ENCODE peak calls at places on chromosomes 16 and 17, in seven cellular contexts. One of them, this sample, is unnamed.

GRCh38 chr17:43679911-43680310 is 18.2 kb upstream of the MEOX1 start:
- DNase-seq in cardiac fibroblast: no peak
- DNase-seq in transverse colon: no peak
- DNase-seq in upper lobe of right lung: no peak
- DNase-seq in stimulated activated CD8-positive, alpha-beta memory T cell treated with anti-CD3 and anti-CD28 coated beads, Interleukin-7, amount 100 ng/mL, for 1 hour: no peak
- DNase-seq in Right ventricle myocardium superior: no peak
- DNase-seq in HFFc6: no peak
- DNase-seq in this sample: no peak

GRCh38 chr17:61249649-61250301 is 149.9 kb upstream of the TBX2 start:
- DNase-seq in cardiac fibroblast: no peak
- DNase-seq in transverse colon: no peak
- DNase-seq in upper lobe of right lung: no peak
- DNase-seq in stimulated activated CD8-positive, alpha-beta memory T cell treated with anti-CD3 and anti-CD28 coated beads, Interleukin-7, amount 100 ng/mL, for 1 hour: no peak
- DNase-seq in Right ventricle myocardium superior: no peak
- DNase-seq in HFFc6: no peak
- DNase-seq in this sample: no peak

GRCh38 chr16:88678224-88678979 is 7.9 kb downstream of the SNAI3 start:
- DNase-seq in cardiac fibroblast: no peak
- DNase-seq in transverse colon: no peak
- DNase-seq in upper lobe of right lung: no peak
- DNase-seq in stimulated activated CD8-positive, alpha-beta memory T cell treated with anti-CD3 and anti-CD28 coated beads, Interleukin-7, amount 100 ng/mL, for 1 hour: no peak
- DNase-seq in Right ventricle myocardium superior: no peak
- DNase-seq in HFFc6: no peak
- DNase-seq in this sample: peak

GRCh38 chr16:80577485-80578280 is 36.9 kb downstream of the DYNLRB2 start:
- DNase-seq in cardiac fibroblast: no peak
- DNase-seq in transverse colon: no peak
- DNase-seq in upper lobe of right lung: no peak
- DNase-seq in stimulated activated CD8-positive, alpha-beta memory T cell treated with anti-CD3 and anti-CD28 coated beads, Interleukin-7, amount 100 ng/mL, for 1 hour: no peak
- DNase-seq in Right ventricle myocardium superior: no peak
- DNase-seq in HFFc6: no peak
- DNase-seq in this sample: no peak

GRCh38 chr17:66842959-66843358 is 8.0 kb downstream of the CACNG5 start:
- DNase-seq in cardiac fibroblast: no peak
- DNase-seq in transverse colon: no peak
- DNase-seq in upper lobe of right lung: no peak
- DNase-seq in stimulated activated CD8-positive, alpha-beta memory T cell treated with anti-CD3 and anti-CD28 coated beads, Interleukin-7, amount 100 ng/mL, for 1 hour: no peak
- DNase-seq in Right ventricle myocardium superior: no peak
- DNase-seq in HFFc6: no peak
- DNase-seq in this sample: no peak

GRCh38 chr16:3950343-3951193 is 70.1 kb upstream of the CREBBP start:
- DNase-seq in cardiac fibroblast: peak
- DNase-seq in transverse colon: peak
- DNase-seq in upper lobe of right lung: peak
- DNase-seq in stimulated activated CD8-positive, alpha-beta memory T cell treated with anti-CD3 and anti-CD28 coated beads, Interleukin-7, amount 100 ng/mL, for 1 hour: no peak
- DNase-seq in Right ventricle myocardium superior: peak
- DNase-seq in HFFc6: peak
- DNase-seq in this sample: no peak

GRCh38 chr17:80061421-80061820 is 25.0 kb downstream of the CCDC40 start:
- DNase-seq in cardiac fibroblast: no peak
- DNase-seq in transverse colon: no peak
- DNase-seq in upper lobe of right lung: no peak
- DNase-seq in stimulated activated CD8-positive, alpha-beta memory T cell treated with anti-CD3 and anti-CD28 coated beads, Interleukin-7, amount 100 ng/mL, for 1 hour: no peak
- DNase-seq in Right ventricle myocardium superior: no peak
- DNase-seq in HFFc6: no peak
- DNase-seq in this sample: no peak

GRCh38 chr16:85718682-85719081 is 29.9 kb upstream of the GINS2 start:
- DNase-seq in cardiac fibroblast: no peak
- DNase-seq in transverse colon: peak
- DNase-seq in upper lobe of right lung: no peak
- DNase-seq in stimulated activated CD8-positive, alpha-beta memory T cell treated with anti-CD3 and anti-CD28 coated beads, Interleukin-7, amount 100 ng/mL, for 1 hour: no peak
- DNase-seq in Right ventricle myocardium superior: no peak
- DNase-seq in HFFc6: no peak
- DNase-seq in this sample: no peak

GRCh38 chr17:18076941-18077340 is 10.8 kb upstream of the DRG2 start:
- DNase-seq in cardiac fibroblast: peak
- DNase-seq in transverse colon: no peak
- DNase-seq in upper lobe of right lung: no peak
- DNase-seq in stimulated activated CD8-positive, alpha-beta memory T cell treated with anti-CD3 and anti-CD28 coated beads, Interleukin-7, amount 100 ng/mL, for 1 hour: no peak
- DNase-seq in Right ventricle myocardium superior: no peak
- DNase-seq in HFFc6: no peak
- DNase-seq in this sample: no peak

GRCh38 chr17:50903604-50904521 is 37.7 kb upstream of the TOB1 start:
- DNase-seq in cardiac fibroblast: no peak
- DNase-seq in transverse colon: no peak
- DNase-seq in upper lobe of right lung: no peak
- DNase-seq in stimulated activated CD8-positive, alpha-beta memory T cell treated with anti-CD3 and anti-CD28 coated beads, Interleukin-7, amount 100 ng/mL, for 1 hour: no peak
- DNase-seq in Right ventricle myocardium superior: peak
- DNase-seq in HFFc6: no peak
- DNase-seq in this sample: no peak

GRCh38 chr16:67542464-67542863 is 13.8 kb downstream of the RIPOR1 start:
- DNase-seq in cardiac fibroblast: peak
- DNase-seq in transverse colon: peak
- DNase-seq in upper lobe of right lung: peak
- DNase-seq in stimulated activated CD8-positive, alpha-beta memory T cell treated with anti-CD3 and anti-CD28 coated beads, Interleukin-7, amount 100 ng/mL, for 1 hour: peak
- DNase-seq in Right ventricle myocardium superior: no peak
- DNase-seq in HFFc6: peak
- DNase-seq in this sample: peak

GRCh38 chr16:65314246-65315003 is 192.6 kb upstream of the CDH11 start:
- DNase-seq in cardiac fibroblast: no peak
- DNase-seq in transverse colon: no peak
- DNase-seq in upper lobe of right lung: no peak
- DNase-seq in stimulated activated CD8-positive, alpha-beta memory T cell treated with anti-CD3 and anti-CD28 coated beads, Interleukin-7, amount 100 ng/mL, for 1 hour: no peak
- DNase-seq in Right ventricle myocardium superior: no peak
- DNase-seq in HFFc6: peak
- DNase-seq in this sample: no peak

GRCh38 chr17:55734128-55734781 is 11.6 kb upstream of the TMEM100 start:
- DNase-seq in cardiac fibroblast: no peak
- DNase-seq in transverse colon: no peak
- DNase-seq in upper lobe of right lung: no peak
- DNase-seq in stimulated activated CD8-positive, alpha-beta memory T cell treated with anti-CD3 and anti-CD28 coated beads, Interleukin-7, amount 100 ng/mL, for 1 hour: no peak
- DNase-seq in Right ventricle myocardium superior: no peak
- DNase-seq in HFFc6: no peak
- DNase-seq in this sample: no peak

GRCh38 chr16:20781697-20782096 is 17.9 kb downstream of the ACSM3 start:
- DNase-seq in cardiac fibroblast: no peak
- DNase-seq in transverse colon: no peak
- DNase-seq in upper lobe of right lung: no peak
- DNase-seq in stimulated activated CD8-positive, alpha-beta memory T cell treated with anti-CD3 and anti-CD28 coated beads, Interleukin-7, amount 100 ng/mL, for 1 hour: no peak
- DNase-seq in Right ventricle myocardium superior: no peak
- DNase-seq in HFFc6: no peak
- DNase-seq in this sample: no peak

GRCh38 chr16:70701036-70701435 is 15.2 kb upstream of the MTSS2 start:
- DNase-seq in cardiac fibroblast: no peak
- DNase-seq in transverse colon: no peak
- DNase-seq in upper lobe of right lung: no peak
- DNase-seq in stimulated activated CD8-positive, alpha-beta memory T cell treated with anti-CD3 and anti-CD28 coated beads, Interleukin-7, amount 100 ng/mL, for 1 hour: no peak
- DNase-seq in Right ventricle myocardium superior: no peak
- DNase-seq in HFFc6: no peak
- DNase-seq in this sample: no peak

GRCh38 chr16:13479549-13479948 is 440.4 kb upstream of the ERCC4 start:
- DNase-seq in cardiac fibroblast: no peak
- DNase-seq in transverse colon: no peak
- DNase-seq in upper lobe of right lung: no peak
- DNase-seq in stimulated activated CD8-positive, alpha-beta memory T cell treated with anti-CD3 and anti-CD28 coated beads, Interleukin-7, amount 100 ng/mL, for 1 hour: no peak
- DNase-seq in Right ventricle myocardium superior: no peak
- DNase-seq in HFFc6: no peak
- DNase-seq in this sample: no peak

GRCh38 chr16:78483124-78483992 is 383.9 kb downstream of the WWOX start:
- DNase-seq in cardiac fibroblast: no peak
- DNase-seq in transverse colon: no peak
- DNase-seq in upper lobe of right lung: no peak
- DNase-seq in stimulated activated CD8-positive, alpha-beta memory T cell treated with anti-CD3 and anti-CD28 coated beads, Interleukin-7, amount 100 ng/mL, for 1 hour: no peak
- DNase-seq in Right ventricle myocardium superior: no peak
- DNase-seq in HFFc6: no peak
- DNase-seq in this sample: no peak

GRCh38 chr17:2721603-2722002 is 10.0 kb upstream of the CLUH start:
- DNase-seq in cardiac fibroblast: no peak
- DNase-seq in transverse colon: no peak
- DNase-seq in upper lobe of right lung: no peak
- DNase-seq in stimulated activated CD8-positive, alpha-beta memory T cell treated with anti-CD3 and anti-CD28 coated beads, Interleukin-7, amount 100 ng/mL, for 1 hour: no peak
- DNase-seq in Right ventricle myocardium superior: no peak
- DNase-seq in HFFc6: no peak
- DNase-seq in this sample: no peak

GRCh38 chr16:13919330-13919682 is 648 bp upstream of the ERCC4 start:
- DNase-seq in cardiac fibroblast: peak
- DNase-seq in transverse colon: no peak
- DNase-seq in upper lobe of right lung: no peak
- DNase-seq in stimulated activated CD8-positive, alpha-beta memory T cell treated with anti-CD3 and anti-CD28 coated beads, Interleukin-7, amount 100 ng/mL, for 1 hour: no peak
- DNase-seq in Right ventricle myocardium superior: no peak
- DNase-seq in HFFc6: peak
- DNase-seq in this sample: no peak

GRCh38 chr16:82882982-82883863 is 256.5 kb downstream of the CDH13 start:
- DNase-seq in cardiac fibroblast: no peak
- DNase-seq in transverse colon: no peak
- DNase-seq in upper lobe of right lung: no peak
- DNase-seq in stimulated activated CD8-positive, alpha-beta memory T cell treated with anti-CD3 and anti-CD28 coated beads, Interleukin-7, amount 100 ng/mL, for 1 hour: no peak
- DNase-seq in Right ventricle myocardium superior: no peak
- DNase-seq in HFFc6: no peak
- DNase-seq in this sample: no peak

GRCh38 chr17:8781784-8782575 is 17.2 kb downstream of the MFSD6L start:
- DNase-seq in cardiac fibroblast: no peak
- DNase-seq in transverse colon: no peak
- DNase-seq in upper lobe of right lung: no peak
- DNase-seq in stimulated activated CD8-positive, alpha-beta memory T cell treated with anti-CD3 and anti-CD28 coated beads, Interleukin-7, amount 100 ng/mL, for 1 hour: no peak
- DNase-seq in Right ventricle myocardium superior: no peak
- DNase-seq in HFFc6: no peak
- DNase-seq in this sample: no peak

GRCh38 chr17:45312477-45313418 is 4.1 kb downstream of the MAP3K14 start:
- DNase-seq in cardiac fibroblast: no peak
- DNase-seq in transverse colon: no peak
- DNase-seq in upper lobe of right lung: no peak
- DNase-seq in stimulated activated CD8-positive, alpha-beta memory T cell treated with anti-CD3 and anti-CD28 coated beads, Interleukin-7, amount 100 ng/mL, for 1 hour: no peak
- DNase-seq in Right ventricle myocardium superior: no peak
- DNase-seq in HFFc6: no peak
- DNase-seq in this sample: no peak

GRCh38 chr17:28982191-28982793 is 23.5 kb downstream of the SEZ6 start:
- DNase-seq in cardiac fibroblast: peak
- DNase-seq in transverse colon: peak
- DNase-seq in upper lobe of right lung: no peak
- DNase-seq in stimulated activated CD8-positive, alpha-beta memory T cell treated with anti-CD3 and anti-CD28 coated beads, Interleukin-7, amount 100 ng/mL, for 1 hour: peak
- DNase-seq in Right ventricle myocardium superior: no peak
- DNase-seq in HFFc6: no peak
- DNase-seq in this sample: peak

GRCh38 chr17:1047177-1047885 is 50.4 kb downstream of the TIMM22 start:
- DNase-seq in cardiac fibroblast: peak
- DNase-seq in transverse colon: no peak
- DNase-seq in upper lobe of right lung: peak
- DNase-seq in stimulated activated CD8-positive, alpha-beta memory T cell treated with anti-CD3 and anti-CD28 coated beads, Interleukin-7, amount 100 ng/mL, for 1 hour: no peak
- DNase-seq in Right ventricle myocardium superior: peak
- DNase-seq in HFFc6: no peak
- DNase-seq in this sample: peak